ENCODE peak calls at places on chromosomes 16 and 17, in nine cellular contexts. I is SK-N-SH, Z is HCT116, H is neural progenitor cell, O is hepatocyte, R is PC-3, M is GM23338, C is GM23248, Y is MM.1S. U is an unnamed sample.

GRCh38 chr16:49019081-49019633 is 262.5 kb downstream of the CBLN1 start:
- DNase-seq in I (no peak), Z (no peak), H (peak; percentile 67), O (no peak), R (no peak), M (peak; percentile 49), C (no peak), Y (no peak), U (no peak)

GRCh38 chr16:28845173-28846079 is 722 bp downstream of the TUFM start:
- DNase-seq in I (peak; percentile 51), Z (peak; percentile 53), H (peak; percentile 32), O (peak; percentile 69), R (peak; percentile 62), M (peak; percentile 61), C (peak; percentile 68), Y (peak; percentile 66), U (peak; percentile 65)

GRCh38 chr16:78984887-78985464 is 615.6 kb downstream of the MAF start:
- DNase-seq in I (peak; percentile 68), Z (no peak), H (no peak), O (peak; percentile 53), R (no peak), M (no peak), C (no peak), Y (no peak), U (no peak)

GRCh38 chr17:57567278-57567677 is 177.8 kb downstream of the CCDC182 start:
- DNase-seq in I (peak; percentile 74), Z (no peak), H (no peak), O (no peak), R (no peak), M (no peak), C (no peak), Y (no peak), U (no peak)

GRCh38 chr17:72334205-72334604 is 213.4 kb downstream of the SOX9 start:
- DNase-seq in I (no peak), Z (no peak), H (no peak), O (no peak), R (no peak), M (no peak), C (peak; percentile 92), Y (no peak), U (no peak)

GRCh38 chr17:17561408-17562144 is 29.9 kb downstream of the PEMT start:
- DNase-seq in I (no peak), Z (no peak), H (no peak), O (no peak), R (peak; percentile 52), M (no peak), C (no peak), Y (no peak), U (no peak)

GRCh38 chr16:253833-254232 is 19.2 kb downstream of the FAM234A start:
- DNase-seq in I (no peak), Z (no peak), H (no peak), O (no peak), R (no peak), M (no peak), C (no peak), Y (no peak), U (no peak)

GRCh38 chr16:69942099-69942491 is 9.0 kb upstream of the CLEC18A start:
- DNase-seq in I (no peak), Z (no peak), H (no peak), O (no peak), R (no peak), M (no peak), C (no peak), Y (no peak), U (no peak)

GRCh38 chr17:306536-307294 is 45.9 kb downstream of the RPH3AL start:
- DNase-seq in I (no peak), Z (no peak), H (no peak), O (no peak), R (no peak), M (no peak), C (no peak), Y (no peak), U (no peak)

GRCh38 chr16:19135896-19136438 is 22.2 kb downstream of the ITPRIPL2 start:
- DNase-seq in I (no peak), Z (no peak), H (no peak), O (peak; percentile 46), R (peak; percentile 81), M (no peak), C (peak; percentile 34), Y (no peak), U (no peak)

GRCh38 chr17:70124723-70125122 is 44.6 kb upstream of the KCNJ2 start:
- DNase-seq in I (no peak), Z (no peak), H (no peak), O (no peak), R (no peak), M (no peak), C (no peak), Y (no peak), U (no peak)

GRCh38 chr16:50299508-50300105 is 33.3 kb downstream of the ADCY7 start:
- DNase-seq in I (peak; percentile 26), Z (no peak), H (no peak), O (no peak), R (no peak), M (no peak), C (no peak), Y (no peak), U (no peak)
- H3K4me2 ChIP-seq in I (no peak overlapping the region), Z (no peak overlapping the region), H (no peak overlapping the region), O (no peak overlapping the region), R (no peak overlapping the region), M (no peak overlapping the region), C (no peak overlapping the region), Y (no peak overlapping the region), U (no peak overlapping the region)

GRCh38 chr17:41692722-41693521 is 4.2 kb downstream of the EIF1 start:
- DNase-seq in I (no peak), Z (no peak), H (no peak), O (no peak), R (no peak), M (no peak), C (peak; percentile 19), Y (no peak), U (no peak)
- TF ChIP-seq EZH2phosphoT487 in I (no peak), Z (no peak), H (no peak), O (no peak), R (no peak), M (no peak), C (no peak), Y (no peak), U (no peak)

GRCh38 chr16:66986559-66986958 is 1.8 kb upstream of the CES4A start:
- DNase-seq in I (no peak), Z (no peak), H (no peak), O (no peak), R (no peak), M (no peak), C (no peak), Y (no peak), U (no peak)
- H3K4me2 ChIP-seq in I (no peak overlapping the region), Z (no peak overlapping the region), H (no peak overlapping the region), O (no peak overlapping the region), R (no peak overlapping the region), M (no peak overlapping the region), C (no peak overlapping the region), Y (no peak overlapping the region), U (no peak overlapping the region)

DNA sequence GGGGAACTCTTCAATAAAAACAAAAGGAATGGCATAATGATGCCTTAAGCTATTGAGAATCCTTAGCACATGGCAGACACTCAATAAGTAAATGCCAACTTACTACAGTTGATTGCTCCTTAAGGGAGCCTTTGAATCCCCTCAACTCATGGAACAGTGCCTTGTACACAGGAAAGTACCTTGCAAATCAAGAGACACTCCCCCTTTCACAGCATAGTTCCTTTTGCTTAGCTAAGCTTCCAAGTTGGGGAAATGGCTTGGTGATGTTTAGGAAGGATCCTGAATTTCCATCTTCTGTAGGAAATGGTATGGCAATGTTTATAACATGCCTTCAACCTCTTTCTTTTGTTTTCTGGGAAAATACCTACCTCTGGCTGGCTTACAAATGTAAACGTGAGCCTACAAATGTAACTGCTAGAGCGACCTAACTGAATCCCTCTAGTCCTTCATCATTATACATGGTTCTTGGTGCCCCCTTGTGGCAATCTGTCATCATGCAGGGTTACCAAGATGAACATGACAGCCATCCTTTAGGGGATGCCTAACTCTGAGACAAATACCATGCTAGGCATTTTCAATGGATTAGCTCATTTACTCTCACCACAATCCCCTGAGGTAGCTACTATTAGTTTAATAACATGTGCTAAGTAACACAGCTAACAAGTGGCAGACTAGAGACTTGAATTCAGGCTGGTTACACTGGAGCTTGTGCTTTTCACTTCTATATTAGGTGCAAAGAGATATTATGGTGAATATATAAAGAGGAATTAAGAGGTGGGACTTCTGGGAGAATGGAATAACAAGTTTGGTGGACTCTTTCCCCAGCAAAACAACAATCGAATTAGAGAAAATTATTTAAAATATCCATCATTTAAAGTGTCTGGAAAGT is 65.0 kb downstream of the MMD start:
- DNase-seq in I (peak; percentile 74), Z (peak; percentile 84), H (peak; percentile 83), O (peak; percentile 83), R (peak; percentile 93), M (peak; percentile 96), C (peak; percentile 74), Y (peak; percentile 65), U (peak; percentile 85)
- TF ChIP-seq EZH2phosphoT487 in I (no peak), Z (no peak), H (no peak), O (no peak), R (no peak), M (no peak), C (no peak), Y (no peak), U (no peak)

DNA sequence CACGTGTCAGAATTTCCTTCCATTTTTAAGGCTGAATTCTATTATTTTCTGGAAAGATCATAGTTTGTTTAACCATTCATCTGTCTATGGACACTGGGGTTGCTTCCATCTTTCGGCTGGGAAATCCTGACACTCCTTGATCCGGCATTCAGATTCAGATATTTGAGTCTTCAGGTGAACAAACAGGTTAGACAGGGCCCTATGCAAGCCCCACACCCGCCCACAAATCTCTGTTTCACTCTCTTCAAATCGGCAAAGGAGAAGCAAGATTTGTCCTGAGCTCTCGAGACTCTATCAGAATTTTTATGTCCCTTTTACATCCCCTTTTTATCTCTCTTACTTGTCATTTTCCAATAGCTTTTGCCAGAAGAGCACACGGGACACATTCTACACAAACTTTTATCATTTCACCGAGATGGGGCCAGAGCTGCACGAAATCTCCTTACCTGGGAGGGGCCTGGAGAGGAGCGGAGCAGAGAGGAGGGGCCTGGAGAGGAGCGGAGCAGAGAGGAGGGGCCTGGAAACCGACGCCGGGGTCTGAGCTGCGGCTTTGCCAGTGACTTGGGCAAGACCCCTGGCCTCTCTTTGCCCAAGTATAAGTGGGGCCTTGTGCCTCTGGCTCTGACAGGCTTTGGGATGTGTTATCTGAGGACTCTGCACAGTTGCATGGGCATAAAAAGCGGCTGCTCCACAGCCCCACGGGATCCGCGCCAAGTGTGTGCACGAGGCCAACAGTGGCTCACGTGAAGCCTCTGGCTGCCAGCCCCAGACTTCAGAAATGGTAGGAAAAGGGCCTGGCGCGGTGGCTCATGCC is 54.3 kb upstream of the RBFOX3 start:
- DNase-seq in I (peak; percentile 74), Z (peak; percentile 29), H (peak; percentile 58), O (peak; percentile 61), R (peak; percentile 83), M (peak; percentile 74), C (peak; percentile 28), Y (no peak), U (no peak)
- H3K4me2 ChIP-seq in I (peak overlapping the region; percentile 40), Z (peak overlapping the region; percentile 81), H (peak overlapping the region; percentile 76), O (peak overlapping the region; percentile 66), R (peak overlapping the region; percentile 94), M (peak overlapping the region; percentile 80), C (no peak overlapping the region), Y (no peak overlapping the region), U (no peak overlapping the region)

GRCh38 chr16:6562985-6563384 is 769.7 kb upstream of the RBFOX1 start:
- DNase-seq in I (no peak), Z (no peak), H (no peak), O (no peak), R (no peak), M (no peak), C (no peak), Y (no peak), U (no peak)
- TF ChIP-seq EZH2phosphoT487 in I (no peak), Z (no peak), H (no peak), O (no peak), R (no peak), M (no peak), C (no peak), Y (no peak), U (no peak)

U was measured in OCI-LY7.